ENCODE peak calls at places on chromosomes 6 and 20, in four cellular contexts. B is body of pancreas, V is tibial nerve, G is stomach. T is an unnamed sample. For H3K36me3 and H3K9me3, the result is how much of the 10 kb centered on the place peaks cover.

GRCh38 chr20:16942702-16943101 is 194.5 kb downstream of the OTOR start:
- DNase-seq in B (no peak), G (no peak), V (no peak), T (no peak)

GRCh38 chr6:147279423-147279822 is 75.2 kb downstream of the STXBP5 start:
- DNase-seq in V (no peak), B (no peak), G (no peak), T (no peak)

GRCh38 chr6:14876778-14877613 is 368.9 kb upstream of the JARID2 start:
- DNase-seq in B (no peak), G (no peak), V (no peak), T (no peak)

GRCh38 chr6:70398783-70399730 is 14.3 kb upstream of the FAM135A start:
- DNase-seq in B (peak), V (no peak), G (peak), T (no peak)

GRCh38 chr6:4316867-4317400 is 181.6 kb upstream of the ECI2 start:
- DNase-seq in G (peak), B (peak), V (peak), T (no peak)

GRCh38 chr6:21078497-21078896 is 515.1 kb upstream of the SOX4 start:
- DNase-seq in V (no peak), B (no peak), G (no peak), T (no peak)

GRCh38 chr6:150156460-150156859 is 13.6 kb downstream of the PPP1R14C start:
- DNase-seq in V (no peak), G (no peak), B (no peak), T (no peak)

GRCh38 chr6:152121910-152122309 is 314.4 kb downstream of the ESR1 start:
- DNase-seq in V (no peak), B (peak), G (no peak), T (peak)

GRCh38 chr6:26159417-26160273 is 72.4 kb downstream of the HFE start:
- DNase-seq in B (no peak), G (no peak), V (no peak), T (no peak)

GRCh38 chr6:44805239-44805849 is 417.8 kb downstream of the CDC5L start:
- DNase-seq in V (no peak), B (no peak), G (no peak), T (no peak)

GRCh38 chr6:112468359-112468758 is 121.2 kb downstream of the RFPL4B start:
- DNase-seq in G (no peak), V (no peak), B (no peak), T (no peak)

GRCh38 chr6:29834564-29835436 is 7.2 kb downstream of the HLA-G start:
- DNase-seq in G (peak), B (peak), V (peak), T (peak)

GRCh38 chr6:44304282-44305199 is 8.6 kb downstream of the AARS2 start:
- DNase-seq in B (peak), G (no peak), V (no peak), T (peak)

GRCh38 chr6:108123516-108123929 is 42.3 kb upstream of the NR2E1 start:
- DNase-seq in V (no peak), G (no peak), B (no peak), T (no peak)

GRCh38 chr6:64774881-64775280 is 932.1 kb downstream of the EYS start:
- DNase-seq in B (no peak), G (no peak), V (no peak), T (no peak)

GRCh38 chr6:47188588-47189021 is 121.1 kb downstream of the TNFRSF21 start:
- DNase-seq in B (peak), V (no peak), G (peak), T (no peak)

GRCh38 chr6:56913276-56914138 is 41.4 kb upstream of the BEND6 start:
- DNase-seq in V (no peak), B (no peak), G (no peak), T (no peak)

GRCh38 chr6:43668151-43669028 is 19.2 kb downstream of the MRPS18A start:
- DNase-seq in V (no peak), B (peak), G (peak), T (peak)

GRCh38 chr20:56043227-56043626 is 37.9 kb upstream of the CBLN4 start:
- DNase-seq in B (no peak), V (no peak), G (no peak), T (no peak)

GRCh38 chr6:16397623-16398022 is 159.2 kb downstream of the GMPR start:
- DNase-seq in G (no peak), V (no peak), B (no peak), T (no peak)

GRCh38 chr6:101705866-101706265 is 312.4 kb downstream of the GRIK2 start:
- DNase-seq in V (no peak), G (no peak), B (no peak), T (no peak)

DNA sequence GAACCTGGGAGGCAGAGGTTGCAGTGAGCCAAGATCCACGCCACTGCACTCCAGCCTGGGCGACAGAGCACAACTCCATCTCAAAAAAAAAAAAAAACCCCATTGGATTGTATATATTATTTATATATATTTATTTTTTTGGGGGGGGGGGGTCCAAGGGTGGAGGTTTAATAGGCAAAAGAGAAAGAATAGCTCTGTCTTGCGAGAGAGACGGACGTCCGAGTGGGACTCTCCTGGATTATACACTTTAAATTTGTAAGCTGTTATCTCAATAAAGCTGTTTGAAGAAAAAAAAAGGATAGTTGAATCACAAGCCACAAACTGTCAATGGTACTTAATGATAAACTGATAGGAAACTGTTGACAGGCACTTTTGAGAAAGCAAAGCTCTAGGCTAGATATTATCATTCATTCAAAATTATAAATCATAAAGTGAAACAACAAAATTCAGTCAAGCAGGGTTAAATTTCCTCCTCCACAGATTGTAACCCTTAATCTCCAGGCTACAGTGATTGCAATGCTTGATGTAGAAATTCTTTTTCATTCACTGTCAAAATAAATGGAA is 20.3 kb downstream of the EIF2S2 start:
- DNase-seq in V (no peak), G (no peak), B (no peak), T (no peak)
- H3K36me3 ChIP-seq in V (under half), G (half or more), B (under half), T (under half)

DNA sequence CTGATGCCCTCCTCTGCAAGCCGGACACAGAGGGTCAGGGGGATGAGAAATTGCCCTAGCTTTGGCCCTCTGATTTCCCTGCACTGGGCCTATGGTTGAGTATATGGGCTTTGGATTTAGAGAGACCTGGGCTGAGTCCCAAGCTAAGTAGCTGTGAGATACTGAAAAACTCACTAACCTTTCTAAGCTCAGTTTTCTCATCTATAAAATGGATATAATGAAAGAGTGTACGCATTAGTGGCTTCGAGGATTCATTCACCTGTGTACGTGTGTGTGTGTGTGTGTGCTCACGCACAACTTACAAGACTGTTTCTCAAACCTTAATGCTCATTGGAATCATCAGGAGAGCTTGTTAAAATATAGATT is 12.7 kb upstream of the RBPJL start:
- DNase-seq in B (no peak), V (no peak), G (no peak), T (no peak)
- TF ChIP-seq CTCF in B (no peak), V (no peak), G (no peak), T (no peak)

GRCh38 chr6:161210857-161211256 is 63.0 kb downstream of the AGPAT4 start:
- DNase-seq in G (no peak), V (no peak), B (no peak), T (no peak)

GRCh38 chr6:161214722-161215121 is 59.1 kb downstream of the AGPAT4 start:
- DNase-seq in V (no peak), G (no peak), B (no peak), T (no peak)

GRCh38 chr6:161215193-161215592 is 58.7 kb downstream of the AGPAT4 start:
- DNase-seq in V (no peak), B (no peak), G (no peak), T (no peak)

GRCh38 chr6:161212902-161213301 is 61.0 kb downstream of the AGPAT4 start:
- DNase-seq in G (peak), B (peak), V (no peak), T (no peak)

GRCh38 chr6:161211380-161212035 is 62.4 kb downstream of the AGPAT4 start:
- DNase-seq in B (no peak), G (no peak), V (no peak), T (no peak)
- H3K9me3 ChIP-seq in B (under half), G (under half), V (under half), T (under half)

DNA sequence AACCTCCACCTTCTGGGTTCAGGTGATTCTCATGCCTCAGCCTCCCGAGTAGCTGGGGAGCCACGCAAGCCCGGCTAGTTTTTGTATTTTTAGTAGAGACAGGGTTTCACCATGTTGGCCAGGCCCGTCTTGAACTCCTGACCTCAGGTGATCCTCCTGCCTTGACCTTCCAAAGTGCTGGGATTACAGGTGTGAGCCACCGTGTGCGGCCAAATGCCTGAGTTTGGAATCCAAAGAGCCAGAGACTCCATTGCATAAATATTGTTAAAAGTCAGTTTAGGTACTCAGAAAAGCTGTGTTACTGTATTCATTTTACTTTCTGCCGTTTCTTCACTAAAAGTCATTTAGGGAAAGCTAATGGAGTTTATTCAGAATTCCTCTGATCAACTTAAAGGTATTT is 137.3 kb downstream of the SULF2 start:
- DNase-seq in V (no peak), B (no peak), G (no peak), T (no peak)
- H3K36me3 ChIP-seq in V (under half), B (under half), G (half or more), T (under half)

GRCh38 chr6:50030350-50030749 is 8.6 kb upstream of the DEFB110 start:
- DNase-seq in V (no peak), G (no peak), B (no peak), T (no peak)

GRCh38 chr6:50025258-50025657 is 3.5 kb upstream of the DEFB110 start:
- DNase-seq in V (no peak), G (no peak), B (no peak), T (no peak)

DNA sequence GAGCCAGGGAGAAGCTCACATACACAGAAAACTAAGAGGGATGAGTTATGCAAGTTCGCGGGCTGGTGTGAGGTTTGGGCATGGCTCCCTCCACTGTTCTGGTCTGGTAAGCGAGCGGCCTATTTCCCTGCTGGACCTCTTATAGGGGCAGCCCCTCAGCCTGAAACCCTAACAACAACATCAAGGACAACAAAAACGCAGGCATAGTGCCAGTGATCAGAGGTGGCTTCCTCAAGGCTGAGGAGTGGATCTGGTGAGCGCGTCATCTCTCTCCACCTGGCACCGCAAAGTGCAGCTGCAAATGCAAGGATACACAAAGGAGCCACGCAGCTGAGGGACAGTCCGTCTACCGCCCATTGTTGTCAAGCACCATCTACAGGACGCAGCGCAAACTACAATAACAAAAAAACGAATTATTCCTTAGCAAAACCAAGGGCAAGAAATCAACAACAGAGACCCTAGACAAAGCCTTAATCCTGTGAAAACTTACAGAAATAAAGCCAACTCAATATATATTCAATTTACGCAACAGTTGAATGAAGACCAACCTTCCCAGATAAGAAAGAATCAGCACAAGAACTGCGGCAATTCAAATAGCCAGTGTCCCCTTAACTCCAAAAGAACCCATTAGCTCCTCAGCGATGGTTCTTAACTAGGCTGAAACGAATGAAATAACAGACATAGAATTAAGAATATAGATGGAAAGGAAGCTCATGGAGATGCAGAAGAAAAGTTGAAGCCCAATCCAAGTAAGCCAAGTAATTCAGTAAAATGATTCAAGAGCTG is 9.2 kb upstream of the DEFB110 start:
- DNase-seq in B (no peak), V (no peak), G (no peak), T (peak)
- TF ChIP-seq CTCF in B (no peak), V (no peak), G (no peak), T (no peak)

DNA sequence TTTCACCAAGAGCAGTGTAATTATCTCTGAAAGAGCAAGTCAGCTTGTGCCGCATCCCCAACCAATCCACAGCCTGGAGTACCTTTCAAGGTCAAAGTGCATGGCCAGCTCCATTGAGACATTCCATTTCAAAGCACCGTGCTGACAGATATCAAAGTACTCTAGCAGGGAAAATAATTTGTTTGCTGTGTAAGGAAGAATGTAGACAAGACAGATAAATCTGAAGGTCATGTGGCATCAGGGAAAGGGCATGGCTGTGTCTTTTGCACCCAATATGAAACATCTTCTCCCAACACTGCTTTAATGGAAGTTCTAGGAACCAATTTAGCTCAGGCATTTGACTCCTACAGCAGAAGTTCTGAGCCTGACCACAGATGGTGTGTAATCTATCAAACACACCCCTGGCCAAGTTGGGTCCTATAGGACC is 242.7 kb upstream of the TAB2 start:
- DNase-seq in G (no peak), B (no peak), V (no peak), T (no peak)
- H3K9me3 ChIP-seq in G (under half), B (under half), V (under half), T (under half)

GRCh38 chr20:43460172-43460829 is 2.6 kb downstream of the SRSF6 start:
- DNase-seq in G (no peak), B (no peak), V (no peak), T (no peak)

GRCh38 chr20:43457640-43458421 is at the start of gene SRSF6:
- DNase-seq in B (peak), G (peak), V (peak), T (peak)

GRCh38 chr20:43458422-43458924 is 777 bp downstream of the SRSF6 start:
- DNase-seq in G (no peak), V (no peak), B (no peak), T (no peak)

GRCh38 chr20:43460830-43461200 is 3.1 kb downstream of the SRSF6 start:
- DNase-seq in V (no peak), B (no peak), G (no peak), T (no peak)

DNA sequence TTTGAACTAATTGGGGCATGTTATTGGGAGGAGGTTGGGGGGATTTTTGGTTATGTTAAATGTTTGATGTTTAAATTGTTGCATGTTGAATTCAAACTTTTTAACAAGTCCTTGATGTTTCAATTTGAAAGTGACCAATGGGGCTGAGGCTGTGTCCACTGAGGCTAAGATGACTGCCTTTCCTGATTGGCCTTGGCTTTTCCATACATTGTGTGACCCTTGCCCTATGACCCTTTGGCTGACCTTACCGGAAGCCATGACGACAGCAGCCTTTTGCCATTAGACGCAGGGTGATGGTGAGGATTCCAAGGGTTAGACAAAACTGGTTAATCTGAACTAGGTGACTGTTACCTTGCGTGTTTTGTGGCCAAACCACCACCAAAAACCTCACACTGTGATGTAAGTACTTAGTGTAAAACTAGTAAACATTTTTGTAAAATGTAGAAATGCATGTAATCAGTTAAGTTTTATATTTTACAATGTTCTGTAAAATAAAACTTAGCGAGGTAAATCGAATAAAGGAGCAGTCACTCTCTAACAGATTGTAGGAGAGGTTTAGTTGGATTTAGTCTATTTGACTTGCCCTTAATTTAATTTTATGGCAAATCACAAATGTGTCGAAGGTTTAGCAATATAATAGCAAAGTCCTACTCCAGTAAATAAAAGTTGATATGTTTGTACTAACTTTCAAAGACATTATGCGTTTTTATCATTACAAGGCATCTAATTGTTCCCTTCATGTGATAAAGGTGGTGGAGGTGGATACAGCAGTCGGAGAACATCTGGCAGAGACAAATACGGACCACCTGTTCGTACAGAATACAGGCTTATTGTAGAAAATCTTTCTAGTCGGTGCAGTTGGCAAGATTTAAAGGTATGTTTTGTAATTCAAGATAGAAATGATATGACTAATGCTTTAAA is 1.6 kb downstream of the SRSF6 start:
- DNase-seq in V (peak), B (peak), G (no peak), T (peak)
- H3K36me3 ChIP-seq in V (under half), B (under half), G (half or more), T (under half)

DNA sequence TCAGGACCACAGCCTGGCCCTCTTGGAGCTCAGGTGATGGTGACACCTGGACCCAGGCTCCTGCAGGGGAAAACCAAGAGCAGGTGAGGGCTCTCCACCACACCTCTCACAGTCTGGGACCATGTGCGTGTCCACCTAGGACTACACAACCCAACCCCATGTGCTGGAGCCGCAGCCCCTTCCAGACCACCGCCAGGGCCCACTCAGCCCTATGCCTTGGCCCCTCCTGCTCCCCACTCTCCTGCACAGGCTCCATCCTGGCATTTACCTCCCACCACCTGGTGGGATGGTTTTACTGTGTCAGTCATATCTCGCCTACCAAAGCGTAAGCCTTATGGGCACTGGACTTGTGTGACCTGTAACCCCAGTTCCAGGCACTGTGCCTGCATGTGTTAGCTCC is 13.1 kb upstream of the ADAM33 start:
- DNase-seq in B (no peak), V (no peak), G (no peak), T (no peak)
- TF ChIP-seq CTCF in B (no peak), V (no peak), G (no peak), T (no peak)

GRCh38 chr6:13679996-13680395 is 31.6 kb downstream of the RANBP9 start:
- DNase-seq in G (no peak), B (no peak), V (no peak), T (no peak)
- H3K9me3 ChIP-seq in G (under half), B (under half), V (under half), T (under half)

GRCh38 chr6:7124631-7125030 is 16.9 kb downstream of the RREB1 start:
- DNase-seq in G (no peak), V (no peak), B (no peak), T (no peak)

GRCh38 chr6:7122684-7123083 is 14.9 kb downstream of the RREB1 start:
- DNase-seq in B (no peak), V (no peak), G (no peak), T (no peak)

GRCh38 chr6:7124114-7124513 is 16.4 kb downstream of the RREB1 start:
- DNase-seq in G (no peak), V (no peak), B (no peak), T (no peak)

GRCh38 chr6:7126759-7127158 is 19.0 kb downstream of the RREB1 start:
- DNase-seq in B (no peak), V (no peak), G (no peak), T (no peak)

GRCh38 chr6:7125290-7125689 is 17.5 kb downstream of the RREB1 start:
- DNase-seq in B (no peak), V (no peak), G (no peak), T (no peak)
- H3K36me3 ChIP-seq in B (under half), V (under half), G (under half), T (under half)

T was measured in testis.